ENCODE peak calls at places on chromosomes 1 and 21, in four cellular contexts. U is A549, W is GM12878, S is HepG2. C is an unnamed sample.

GRCh38 chr1:232367293-232367692 is 262.6 kb downstream of the SIPA1L2 start:
- DNase-seq in U (no peak), W (no peak), S (no peak), C (no peak)

GRCh38 chr1:77465922-77466321 is 184.1 kb downstream of the AK5 start:
- DNase-seq in U (no peak), W (no peak), S (no peak), C (no peak)

GRCh38 chr21:46289655-46290178 is 3.6 kb downstream of the YBEY start:
- DNase-seq in U (no peak), W (no peak), S (no peak), C (no peak)

GRCh38 chr1:62476525-62477219 is 39.8 kb downstream of the USP1 start:
- DNase-seq in U (no peak), W (no peak), S (no peak), C (no peak)

GRCh38 chr1:198932351-198932991 is 293.6 kb downstream of the PTPRC start:
- DNase-seq in U (no peak), W (no peak), S (no peak), C (no peak)

GRCh38 chr1:9161963-9162362 is 33.1 kb upstream of the GPR157 start:
- DNase-seq in U (no peak), W (no peak), S (no peak), C (no peak)

GRCh38 chr1:25562101-25562927 is 18.9 kb downstream of the LDLRAP1 start:
- DNase-seq in U (no peak), W (peak; percentile 48), S (peak; percentile 31), C (peak; percentile 51)

GRCh38 chr1:170122366-170122765 is 23.4 kb upstream of the NTMT2 start:
- DNase-seq in U (no peak), W (no peak), S (no peak), C (no peak)

GRCh38 chr1:168386949-168387586 is 106.4 kb downstream of the TBX19 start:
- DNase-seq in U (peak; percentile 64), W (no peak), S (no peak), C (no peak)

GRCh38 chr1:154971341-154971998 is 923 bp upstream of the SHC1 start:
- DNase-seq in U (no peak), W (no peak), S (no peak), C (no peak)

GRCh38 chr21:35244514-35244913 is 195.4 kb upstream of the RUNX1 start:
- DNase-seq in U (no peak), W (no peak), S (no peak), C (no peak)
- TF ChIP-seq KDM1A in U (no peak), W (no peak), S (no peak), C (no peak)

GRCh38 chr21:36122977-36123376 is 11.9 kb upstream of the CBR3 start:
- DNase-seq in U (no peak), W (no peak), S (no peak), C (peak; percentile 28)
- TF ChIP-seq REST in U (no peak), W (no peak), S (no peak), C (no peak)

GRCh38 chr1:202207292-202207691 is 13.7 kb downstream of the LGR6 start:
- DNase-seq in U (no peak), W (no peak), S (no peak), C (no peak)

GRCh38 chr1:202212787-202213186 is 19.2 kb downstream of the LGR6 start:
- DNase-seq in U (no peak), W (no peak), S (no peak), C (no peak)

GRCh38 chr1:202208458-202208857 is 14.9 kb downstream of the LGR6 start:
- DNase-seq in U (no peak), W (no peak), S (no peak), C (no peak)

GRCh38 chr1:202210969-202211368 is 17.4 kb downstream of the LGR6 start:
- DNase-seq in U (no peak), W (no peak), S (no peak), C (no peak)

DNA sequence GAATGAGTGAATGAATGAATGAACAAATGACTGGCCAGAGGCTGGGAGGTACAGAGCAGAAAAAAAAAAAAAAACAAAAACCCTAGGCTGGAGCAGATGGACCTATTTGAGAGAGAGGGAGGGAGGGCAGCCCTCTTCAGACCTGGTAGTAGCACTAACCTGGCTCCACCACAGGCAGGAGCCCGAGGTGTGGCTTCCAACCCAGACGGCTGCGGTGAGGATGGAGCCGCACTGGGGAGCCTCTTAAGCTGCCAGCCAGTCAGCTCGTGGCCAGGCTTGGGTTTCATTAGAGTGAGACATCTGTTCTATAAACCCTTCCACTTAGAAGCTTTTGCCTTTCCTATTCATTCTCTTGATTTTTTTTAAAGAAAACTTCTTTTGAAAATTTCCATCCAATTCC is 16.8 kb downstream of the LGR6 start:
- DNase-seq in U (no peak), W (no peak), S (no peak), C (no peak)
- TF ChIP-seq KDM1A in U (no peak), W (no peak), S (no peak), C (no peak)

GRCh38 chr1:57910331-57910730 is 486.5 kb upstream of the DAB1 start:
- DNase-seq in U (no peak), W (no peak), S (no peak), C (no peak)

GRCh38 chr1:57910782-57911181 is 486.9 kb upstream of the DAB1 start:
- DNase-seq in U (no peak), W (no peak), S (no peak), C (no peak)

GRCh38 chr1:57911427-57911826 is 487.6 kb upstream of the DAB1 start:
- DNase-seq in U (no peak), W (no peak), S (no peak), C (no peak)

DNA sequence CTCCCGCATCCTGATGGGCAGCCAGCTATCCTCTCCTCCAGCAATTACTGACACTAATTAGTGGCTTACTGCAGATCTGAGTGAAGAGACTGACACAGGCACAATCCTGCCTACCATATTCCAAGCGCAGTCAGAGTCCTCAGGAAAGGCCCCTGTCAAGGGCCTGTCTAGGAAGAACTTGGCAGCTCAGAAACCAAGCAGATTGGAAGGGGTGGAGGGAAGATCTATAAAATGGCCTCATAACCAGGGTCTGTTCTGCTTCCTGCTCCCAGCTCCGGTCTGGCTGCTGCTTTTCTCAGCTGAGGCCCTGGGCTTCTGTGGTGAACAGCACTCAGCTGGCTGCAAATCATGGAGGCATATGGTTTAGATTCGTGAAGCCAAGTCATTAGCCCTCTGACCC is 484.6 kb upstream of the DAB1 start:
- DNase-seq in U (no peak), W (no peak), S (no peak), C (no peak)
- TF ChIP-seq REST in U (no peak), W (no peak), S (no peak), C (no peak)

DNA sequence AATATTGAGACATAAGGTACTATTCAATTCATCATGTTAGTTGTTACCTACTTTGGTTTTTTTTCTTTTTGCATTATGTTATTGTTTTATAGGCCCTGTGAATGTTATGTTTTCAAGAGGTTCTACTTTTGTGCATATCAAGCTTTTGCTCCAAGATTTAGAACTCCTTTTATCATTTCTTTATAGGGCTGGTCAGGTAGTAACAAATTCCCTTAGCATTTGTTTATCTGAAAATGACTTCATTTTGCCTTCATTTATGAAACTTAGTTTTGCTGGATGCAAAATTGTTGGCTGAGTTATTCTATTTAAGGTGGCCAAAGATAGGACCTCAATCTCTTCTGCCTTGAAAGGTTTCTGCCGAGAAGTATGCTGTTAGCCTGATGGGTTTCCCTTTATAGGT is 21.3 kb upstream of the MAB21L3 start:
- DNase-seq in U (no peak), W (no peak), S (no peak), C (no peak)
- TF ChIP-seq KDM1A in U (no peak), W (no peak), S (no peak), C (no peak)

GRCh38 chr1:228486596-228487335 is 416 bp upstream of the RNF187 start:
- DNase-seq in U (peak; percentile 88), W (peak; percentile 71), S (peak; percentile 72), C (peak; percentile 78)

GRCh38 chr1:228488818-228489674 is 1.9 kb downstream of the RNF187 start:
- DNase-seq in U (no peak), W (no peak), S (no peak), C (no peak)

GRCh38 chr1:228488107-228488817 is 1.1 kb downstream of the RNF187 start:
- DNase-seq in U (peak; percentile 33), W (no peak), S (no peak), C (no peak)

GRCh38 chr1:228490120-228491078 is 3.2 kb downstream of the RNF187 start:
- DNase-seq in U (no peak), W (no peak), S (no peak), C (peak; percentile 48)

GRCh38 chr1:228487336-228488106 is at the start of gene RNF187:
- DNase-seq in U (peak; percentile 86), W (no peak), S (no peak), C (peak; percentile 95)
- TF ChIP-seq REST in U (no peak), W (no peak), S (no peak), C (no peak)

GRCh38 chr1:46244656-46245371 is 2.7 kb upstream of the RAD54L start:
- DNase-seq in U (peak; percentile 47), W (no peak), S (no peak), C (peak; percentile 49)
- TF ChIP-seq KDM1A in U (no peak), W (no peak), S (no peak), C (no peak)

DNA sequence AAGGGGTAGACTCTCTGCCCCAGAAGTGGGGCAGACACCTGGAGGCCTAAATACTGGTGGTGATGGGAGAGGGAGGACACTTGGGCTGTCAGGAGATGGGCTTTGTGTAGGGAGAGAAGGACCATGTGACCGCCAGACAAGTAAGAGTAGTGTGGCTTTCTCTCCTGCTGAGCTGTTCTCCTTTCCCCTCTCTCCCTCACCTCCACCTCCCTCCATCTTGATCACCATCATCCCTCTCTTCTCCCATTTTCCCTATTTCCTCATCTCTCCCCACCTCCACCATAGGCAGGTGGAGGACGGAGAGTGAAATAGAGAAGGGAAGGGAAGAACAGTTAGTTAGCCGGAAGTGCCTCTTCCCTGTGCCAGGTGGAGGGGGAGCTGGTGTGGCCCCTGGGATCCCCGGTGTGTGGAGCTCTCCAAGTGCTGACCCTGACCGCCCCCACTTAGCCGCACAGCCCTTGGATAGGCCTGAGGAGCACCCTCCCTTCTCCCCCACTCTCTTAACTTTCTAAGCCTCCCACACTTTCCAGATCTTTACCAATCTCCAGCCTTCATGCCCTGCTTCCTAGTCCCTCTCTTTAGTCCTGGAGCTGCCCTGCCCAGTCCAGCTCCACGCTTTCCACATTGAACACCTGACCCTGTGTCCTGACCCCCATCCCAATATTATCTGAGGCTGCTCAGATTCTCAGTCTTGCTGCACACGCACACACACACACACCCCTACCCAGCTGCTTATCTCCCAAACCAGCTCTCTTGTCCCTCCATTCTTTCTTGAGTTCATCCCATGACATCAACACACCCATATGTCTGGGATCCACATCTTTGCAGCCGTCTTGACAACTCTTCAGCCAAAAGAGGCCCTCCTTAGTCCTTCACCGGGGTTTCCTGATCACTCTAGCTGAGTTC is 1.5 kb downstream of the CELF3 start:
- DNase-seq in U (no peak), W (no peak), S (no peak), C (peak; percentile 65)
- TF ChIP-seq REST in U (no peak), W (peak; percentile 45), S (peak; percentile 32), C (peak; percentile 38)

GRCh38 chr1:157092831-157093230 is 6.8 kb downstream of the ETV3L start:
- DNase-seq in U (no peak), W (no peak), S (no peak), C (no peak)
- TF ChIP-seq KDM1A in U (no peak), W (no peak), S (no peak), C (no peak)

GRCh38 chr1:94416901-94417701 is 1.1 kb upstream of the ABCD3 start:
- DNase-seq in U (no peak), W (no peak), S (peak; percentile 91), C (peak; percentile 21)

GRCh38 chr1:94417702-94417961 is 557 bp upstream of the ABCD3 start:
- DNase-seq in U (no peak), W (no peak), S (no peak), C (no peak)

GRCh38 chr1:94418664-94419655 is 771 bp downstream of the ABCD3 start:
- DNase-seq in U (peak; percentile 15), W (no peak), S (no peak), C (peak; percentile 7)

GRCh38 chr1:94422115-94422820 is 4.1 kb downstream of the ABCD3 start:
- DNase-seq in U (no peak), W (no peak), S (no peak), C (no peak)

GRCh38 chr1:94417962-94418663 is at the start of gene ABCD3:
- DNase-seq in U (peak; percentile 68), W (peak; percentile 80), S (peak; percentile 93), C (peak; percentile 96)
- TF ChIP-seq REST in U (no peak), W (no peak), S (no peak), C (no peak)

C was measured in K562.